ENCODE peak calls at places on chromosomes 7 and 10, in six cellular contexts. J is IMR-90; K is A549; F is activated naive CD8-positive, alpha-beta T cell treated with anti-CD3 and anti-CD28 coated beads for 36 hours; H is colonic mucosa; L is CD8-positive, alpha-beta T cell. Q is an unnamed sample.
A peak's percentile ranks its signal among the peaks of the same experiment; 100 is the strongest.

GRCh38 chr10:112280205-112280921 is 2.8 kb upstream of the TECTB start:
- DNase-seq in J (no peak), L (no peak), K (no peak), H (no peak), F (no peak), Q (no peak)

GRCh38 chr7:46993396-46993795 is 588.5 kb downstream of the TNS3 start:
- DNase-seq in L (no peak), H (no peak), J (peak; percentile 30), F (no peak), K (no peak), Q (no peak)

GRCh38 chr7:44445986-44446671 is 44.3 kb downstream of the NUDCD3 start:
- DNase-seq in K (no peak), F (no peak), L (no peak), H (no peak), J (no peak), Q (no peak)

GRCh38 chr7:121080913-121081326 is 92.4 kb downstream of the CPED1 start:
- DNase-seq in J (no peak), L (no peak), F (no peak), H (no peak), K (no peak), Q (no peak)

GRCh38 chr7:81761821-81762220 is 8.0 kb downstream of the HGF start:
- DNase-seq in K (no peak), H (no peak), F (no peak), J (no peak), L (no peak), Q (no peak)

GRCh38 chr10:133418289-133418993 is 6.0 kb downstream of the SPRN start:
- DNase-seq in J (no peak), F (no peak), L (no peak), H (no peak), K (no peak), Q (no peak)

GRCh38 chr10:48468866-48469511 is 135.9 kb downstream of the ARHGAP22 start:
- DNase-seq in F (no peak), L (no peak), H (peak; percentile 6), J (no peak), K (no peak), Q (no peak)

GRCh38 chr7:6636741-6637543 is at the start of gene ZNF316:
- DNase-seq in H (peak; percentile 59), K (peak; percentile 33), J (peak; percentile 38), L (peak; percentile 56), F (peak; percentile 67), Q (no peak)

GRCh38 chr10:33279276-33279675 is 55.2 kb downstream of the NRP1 start:
- DNase-seq in K (no peak), L (no peak), H (no peak), J (peak; percentile 33), F (no peak), Q (no peak)

GRCh38 chr10:120318862-120319261 is 138.2 kb upstream of the PLPP4 start:
- DNase-seq in J (no peak), H (no peak), K (no peak), F (no peak), L (no peak), Q (no peak)

GRCh38 chr7:112182749-112183148 is 23.4 kb downstream of the DOCK4 start:
- DNase-seq in L (no peak), K (no peak), F (no peak), J (no peak), H (no peak), Q (no peak)

GRCh38 chr7:8435120-8435519 is 1.7 kb downstream of the NXPH1 start:
- DNase-seq in L (no peak), J (no peak), H (no peak), K (no peak), F (no peak), Q (no peak)

GRCh38 chr10:15901889-15902288 is 41.6 kb upstream of the MINDY3 start:
- DNase-seq in F (no peak), L (no peak), K (no peak), H (no peak), J (no peak), Q (no peak)

GRCh38 chr7:140672382-140673062 is at the start of gene ADCK2:
- DNase-seq in K (peak; percentile 24), J (no peak), L (peak; percentile 48), H (peak; percentile 81), F (peak; percentile 65), Q (no peak)

GRCh38 chr10:63331586-63331985 is 134.2 kb downstream of the JMJD1C start:
- DNase-seq in J (no peak), H (no peak), K (no peak), L (no peak), F (no peak), Q (no peak)

GRCh38 chr10:43123361-43124093 is 14.7 kb upstream of the CSGALNACT2 start:
- DNase-seq in H (no peak), L (no peak), F (no peak), J (no peak), K (no peak), Q (no peak)

GRCh38 chr10:59331661-59332060 is 30.7 kb downstream of the FAM13C start:
- DNase-seq in H (no peak), F (no peak), L (no peak), K (no peak), J (no peak), Q (no peak)

GRCh38 chr7:64907641-64908326 is 4.7 kb downstream of the ZNF273 start:
- DNase-seq in H (no peak), J (peak; percentile 17), F (no peak), L (no peak), K (no peak), Q (no peak)

GRCh38 chr10:8499312-8499711 is 444.8 kb downstream of the GATA3 start:
- DNase-seq in L (no peak), J (no peak), K (no peak), H (no peak), F (no peak), Q (no peak)

GRCh38 chr10:124076334-124076733 is 17.1 kb downstream of the CHST15 start:
- DNase-seq in F (no peak), L (no peak), J (no peak), K (no peak), H (no peak), Q (no peak)

Q was measured in NCI-H1694 treated with DMSO at 0.1 percent for 48 hours.